ENCODE peak calls at places on chromosomes 3 and 15, in five cellular contexts. H is stimulated activated effector memory CD8-positive, alpha-beta T cell treated with anti-CD3 and anti-CD28 coated beads, Interleukin-12 subunit alpha, Interleukin-12 subunit beta, amount 100 ng/mL, for 72 hours; R is nucleus accumbens; T is amygdala; B is kidney glomerular epithelial cell. V is an unnamed sample.

GRCh38 chr3:176978441-176978840 is 218.8 kb downstream of the TBL1XR1 start:
- DNase-seq in B (no peak), R (no peak), H (no peak), T (no peak), V (no peak)

GRCh38 chr15:67771201-67771600 is 54.1 kb upstream of the SKOR1 start:
- DNase-seq in R (no peak), T (no peak), B (no peak), H (no peak), V (no peak)

GRCh38 chr3:43001094-43001553 is 22.0 kb downstream of the GASK1A start:
- DNase-seq in B (no peak), T (no peak), H (no peak), R (peak), V (peak)

GRCh38 chr3:63818282-63819150 is 583 bp upstream of the C3orf49 start:
- DNase-seq in H (peak), T (peak), B (peak), R (peak), V (no peak)

GRCh38 chr3:42804831-42805821 is 836 bp upstream of the HIGD1A start:
- DNase-seq in B (no peak), H (no peak), T (no peak), R (no peak), V (no peak)

GRCh38 chr15:69612112-69612511 is 159.5 kb downstream of the RPLP1 start:
- DNase-seq in B (no peak), T (no peak), R (no peak), H (no peak), V (no peak)

GRCh38 chr3:37183976-37184375 is 9.6 kb upstream of the LRRFIP2 start:
- DNase-seq in H (no peak), T (no peak), B (no peak), R (peak), V (no peak)

GRCh38 chr3:129106866-129107565 is 14.6 kb downstream of the RAB43 start:
- DNase-seq in T (no peak), B (no peak), H (no peak), R (no peak), V (no peak)

GRCh38 chr15:62833671-62834070 is 208.9 kb upstream of the TPM1 start:
- DNase-seq in H (no peak), B (no peak), T (no peak), R (no peak), V (no peak)

GRCh38 chr3:172089250-172089649 is 49.9 kb downstream of the FNDC3B start:
- DNase-seq in T (no peak), B (no peak), R (no peak), H (no peak), V (no peak)

GRCh38 chr3:192899540-192899982 is 18.1 kb downstream of the MB21D2 start:
- DNase-seq in R (no peak), B (peak), H (no peak), T (no peak), V (peak)

GRCh38 chr15:74542192-74543042 is 1.4 kb downstream of the ARID3B start:
- DNase-seq in H (no peak), T (no peak), R (no peak), B (no peak), V (no peak)

GRCh38 chr15:62430056-62430455 is 265.0 kb upstream of the C2CD4B start:
- DNase-seq in B (no peak), H (no peak), R (no peak), T (no peak), V (no peak)

GRCh38 chr3:71339049-71339448 is 244.5 kb downstream of the FOXP1 start:
- DNase-seq in T (no peak), H (no peak), R (no peak), B (no peak), V (no peak)

GRCh38 chr3:118262800-118263402 is 771.7 kb downstream of the IGSF11 start:
- DNase-seq in R (no peak), T (no peak), H (no peak), B (no peak), V (no peak)

GRCh38 chr3:98900265-98901031 is 1.0 kb downstream of the DCBLD2 start:
- DNase-seq in B (no peak), R (peak), H (no peak), T (no peak), V (no peak)